ENCODE peak calls at places on chromosomes 2 and 18, in ten cellular contexts. G is neural progenitor cell; B is nephron progenitor cell; A is NB4; O is colonic mucosa; K is fibroblast of pulmonary artery; F is endothelial cell; Q is CD4-positive, alpha-beta T cell; L is lower lobe of right lung; S is left ventricle myocardium inferior. T is an unnamed sample.

GRCh38 chr18:56003009-56003408 is 415.0 kb upstream of the TCF4 start:
- DNase-seq in S (no peak), F (no peak), L (no peak), B (no peak), O (no peak), A (no peak), Q (no peak), K (no peak), G (peak; percentile 83), T (no peak)

GRCh38 chr2:177606636-177607035 is 214.1 kb downstream of the AGPS start:
- DNase-seq in Q (no peak), L (no peak), O (no peak), F (no peak), S (no peak), K (no peak), A (no peak), G (no peak), B (no peak), T (peak; percentile 26)

GRCh38 chr2:85222792-85223191 is 89.6 kb downstream of the TCF7L1 start:
- DNase-seq in K (peak; percentile 42), Q (no peak), A (no peak), F (no peak), O (no peak), B (no peak), L (no peak), S (no peak), G (no peak), T (peak; percentile 28)

GRCh38 chr2:104859310-104860130 is 5.6 kb downstream of the POU3F3 start:
- DNase-seq in O (no peak), F (no peak), S (no peak), A (no peak), B (no peak), Q (no peak), K (no peak), G (peak; percentile 41), L (no peak), T (no peak)

GRCh38 chr2:898319-898718 is 52.3 kb upstream of the SNTG2 start:
- DNase-seq in O (no peak), B (no peak), S (no peak), Q (no peak), F (no peak), G (peak; percentile 62), K (no peak), L (no peak), A (peak; percentile 42), T (no peak)

GRCh38 chr2:217622205-217622621 is 380.6 kb downstream of the TNS1 start:
- DNase-seq in A (no peak), F (no peak), Q (no peak), K (peak; percentile 10), B (peak; percentile 33), L (no peak), O (no peak), G (peak; percentile 81), S (no peak), T (peak; percentile 98)

GRCh38 chr2:160293401-160293911 is 93.4 kb upstream of the ITGB6 start:
- DNase-seq in F (no peak), G (no peak), A (no peak), Q (no peak), K (peak; percentile 94), L (no peak), S (no peak), B (no peak), O (no peak), T (peak; percentile 89)

GRCh38 chr18:49976810-49977209 is 163.5 kb upstream of the ACAA2 start:
- DNase-seq in G (no peak), O (no peak), B (no peak), K (peak; percentile 1), L (no peak), S (no peak), F (no peak), A (no peak), Q (no peak), T (no peak)

GRCh38 chr2:108910541-108911396 is 78.3 kb downstream of the EDAR start:
- DNase-seq in K (no peak), A (no peak), B (no peak), L (no peak), S (no peak), Q (no peak), F (no peak), G (no peak), O (no peak), T (no peak)

GRCh38 chr18:72470391-72470790 is 73.8 kb downstream of the CBLN2 start:
- DNase-seq in S (no peak), O (no peak), A (no peak), G (no peak), B (no peak), F (no peak), K (no peak), L (no peak), Q (no peak), T (peak; percentile 2)

DNA sequence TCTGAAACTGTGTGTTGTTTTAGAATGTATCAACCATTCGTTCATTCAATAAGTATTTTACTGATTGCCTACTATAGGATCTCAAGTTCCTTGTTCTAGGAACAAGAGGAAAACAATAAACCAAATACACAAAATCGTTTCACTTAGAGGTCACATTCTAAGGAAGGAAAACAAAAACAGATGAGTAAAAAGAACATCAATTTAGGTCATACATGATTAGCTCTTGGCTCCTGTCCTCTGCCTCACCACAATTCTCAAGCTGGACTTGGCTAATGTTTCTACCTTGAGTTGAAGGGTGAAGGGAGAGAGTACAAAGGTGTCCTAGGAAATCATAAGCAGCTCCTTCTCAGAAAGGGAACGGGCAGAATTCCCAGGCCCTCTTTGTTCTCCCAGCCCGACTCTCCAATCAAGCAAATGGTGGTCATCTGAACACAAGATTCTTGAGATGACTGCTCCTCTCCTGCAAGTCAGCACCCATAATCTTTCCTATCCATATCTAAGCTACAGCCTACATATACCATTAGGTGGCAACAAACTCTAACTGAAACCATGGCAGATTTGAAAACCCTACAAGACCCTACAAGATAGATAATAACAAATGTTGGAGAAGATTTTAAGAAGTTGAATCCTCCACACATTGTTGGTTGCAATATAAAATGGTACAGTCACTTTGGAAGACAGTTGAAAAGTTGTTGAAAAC is 76.0 kb downstream of the CBLN2 start:
- DNase-seq in A (no peak), F (no peak), B (no peak), L (no peak), K (no peak), Q (no peak), O (no peak), G (no peak), S (no peak), T (peak; percentile 1)
- TF ChIP-seq CTCF in A (no peak), F (no peak), B (no peak), L (no peak), K (no peak), Q (no peak), O (no peak), G (no peak), S (no peak), T (no peak)

GRCh38 chr2:10864888-10865551 is 46.7 kb upstream of the KCNF1 start:
- DNase-seq in G (no peak), O (no peak), S (no peak), K (no peak), B (no peak), A (no peak), L (no peak), Q (no peak), F (no peak), T (no peak)
- TF ChIP-seq CTCF in G (peak; percentile 23), O (peak; percentile 24), S (peak; percentile 45), K (no peak), B (no peak), A (no peak), L (peak; percentile 13), Q (peak; percentile 27), F (peak; percentile 22), T (no peak)

GRCh38 chr2:23385351-23385747 is 370 bp downstream of the KLHL29 start:
- DNase-seq in O (no peak), Q (no peak), F (peak; percentile 56), B (no peak), K (peak; percentile 40), G (peak; percentile 76), L (no peak), S (peak; percentile 36), A (no peak), T (peak; percentile 29)

GRCh38 chr2:23387849-23388248 is 2.9 kb downstream of the KLHL29 start:
- DNase-seq in K (no peak), S (no peak), L (no peak), G (no peak), A (no peak), F (no peak), Q (no peak), O (no peak), B (no peak), T (no peak)

GRCh38 chr2:23387221-23387550 is 2.2 kb downstream of the KLHL29 start:
- DNase-seq in B (no peak), Q (no peak), L (no peak), O (no peak), A (no peak), F (no peak), S (no peak), G (no peak), K (no peak), T (no peak)

GRCh38 chr2:23385748-23386421 is 906 bp downstream of the KLHL29 start:
- DNase-seq in B (peak; percentile 52), L (no peak), G (peak; percentile 60), A (no peak), F (peak; percentile 37), Q (no peak), O (no peak), K (peak; percentile 18), S (peak; percentile 33), T (no peak)

DNA sequence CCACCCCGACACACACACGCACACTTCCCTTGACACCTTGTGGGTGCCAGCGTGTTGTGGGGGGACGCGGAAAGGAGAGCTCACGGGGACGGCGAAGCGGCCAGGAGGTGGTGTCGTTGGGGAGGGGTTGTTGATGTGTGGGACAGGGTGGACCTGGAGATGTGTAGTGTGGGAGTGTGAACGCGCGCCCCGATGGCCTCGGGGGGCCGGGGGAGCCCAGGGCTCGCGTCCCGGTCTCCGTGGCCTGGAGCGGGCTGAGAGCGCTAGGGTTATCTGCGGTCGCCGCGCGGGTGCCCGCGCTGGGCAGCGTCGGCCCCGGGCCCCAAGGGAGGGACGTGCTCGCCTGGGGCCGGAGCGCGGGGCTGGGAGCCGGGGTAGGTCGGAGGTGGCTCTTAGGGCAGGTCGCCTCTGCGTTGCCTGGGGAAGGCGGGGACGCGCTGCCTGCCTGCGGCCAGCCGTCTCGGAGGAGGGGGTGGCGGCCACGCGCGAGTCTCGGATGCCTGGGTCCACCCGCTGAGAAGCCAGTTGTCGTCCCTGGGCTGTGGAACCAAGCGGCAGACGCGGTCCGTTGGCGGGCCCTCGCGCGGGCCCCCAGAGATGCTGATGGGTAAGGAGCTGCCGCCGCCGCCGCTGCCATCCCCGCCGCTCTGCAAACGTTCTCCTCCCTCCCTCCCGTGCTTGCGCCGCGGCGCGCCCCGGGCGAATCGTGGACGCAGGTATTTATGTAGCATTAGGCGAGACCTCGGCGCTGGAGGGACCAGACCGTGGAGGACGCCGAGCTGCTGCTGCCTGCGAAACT is 1.6 kb downstream of the KLHL29 start:
- DNase-seq in K (peak; percentile 21), S (peak; percentile 24), G (peak; percentile 67), Q (no peak), O (peak; percentile 36), L (peak; percentile 57), B (peak; percentile 67), F (peak; percentile 31), A (no peak), T (no peak)
- TF ChIP-seq CTCF in K (no peak), S (no peak), G (no peak), Q (no peak), O (no peak), L (no peak), B (no peak), F (no peak), A (no peak), T (no peak)

DNA sequence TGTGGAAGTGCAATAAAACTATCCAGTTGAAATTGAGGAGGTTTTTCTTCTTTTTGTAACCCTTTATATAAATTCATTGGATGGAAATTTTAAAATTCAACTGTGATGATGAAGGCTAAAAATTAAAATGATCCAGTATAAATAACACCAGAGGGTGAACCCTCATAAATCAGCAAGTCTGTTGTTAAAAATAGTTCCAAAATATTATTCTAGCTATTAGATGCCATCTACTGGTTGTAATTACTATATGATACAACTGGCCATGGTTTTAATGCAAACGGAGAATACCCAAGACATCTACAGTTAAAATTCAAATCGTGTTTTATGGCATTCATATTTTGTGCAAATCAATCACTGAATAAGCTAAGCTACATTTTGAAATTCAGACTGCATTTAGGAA is 53.8 kb downstream of the TMEM200C start:
- DNase-seq in K (no peak), G (no peak), Q (no peak), O (no peak), L (no peak), A (no peak), B (no peak), S (no peak), F (no peak), T (no peak)
- TF ChIP-seq CTCF in K (no peak), G (no peak), Q (no peak), O (no peak), L (peak; percentile 28), A (no peak), B (no peak), S (peak; percentile 26), F (no peak), T (no peak)

T was measured in fibroblast of villous mesenchyme.